ENCODE peak calls at places on chromosomes 12 and 14, in five cellular contexts. One of them, this sample, is unnamed.

GRCh38 chr14:79011091-79011919 is 841.1 kb downstream of the NRXN3 start:
- DNase-seq in choroid plexus epithelial cell: peak
- DNase-seq in lower lobe of right lung: no peak
- DNase-seq in HFF-Myc: no peak
- DNase-seq in HCT116: no peak
- DNase-seq in this sample: peak

GRCh38 chr14:72714094-72714493 is 179.8 kb downstream of the DPF3 start:
- DNase-seq in choroid plexus epithelial cell: no peak
- DNase-seq in lower lobe of right lung: no peak
- DNase-seq in HFF-Myc: no peak
- DNase-seq in HCT116: no peak
- DNase-seq in this sample: peak

GRCh38 chr14:92709340-92710000 is 39.0 kb downstream of the LGMN start:
- DNase-seq in choroid plexus epithelial cell: no peak
- DNase-seq in lower lobe of right lung: no peak
- DNase-seq in HFF-Myc: no peak
- DNase-seq in HCT116: no peak
- DNase-seq in this sample: no peak

GRCh38 chr12:30753761-30754382 is 879 bp downstream of the CAPRIN2 start:
- DNase-seq in choroid plexus epithelial cell: peak
- DNase-seq in lower lobe of right lung: no peak
- DNase-seq in HFF-Myc: no peak
- DNase-seq in HCT116: no peak
- DNase-seq in this sample: no peak

GRCh38 chr12:49341777-49342065 is 4.7 kb upstream of the C1QL4 start:
- DNase-seq in choroid plexus epithelial cell: no peak
- DNase-seq in lower lobe of right lung: no peak
- DNase-seq in HFF-Myc: no peak
- DNase-seq in HCT116: no peak
- DNase-seq in this sample: no peak

GRCh38 chr12:89038831-89039509 is 313.3 kb downstream of the DUSP6 start:
- DNase-seq in choroid plexus epithelial cell: no peak
- DNase-seq in lower lobe of right lung: no peak
- DNase-seq in HFF-Myc: no peak
- DNase-seq in HCT116: no peak
- DNase-seq in this sample: no peak

GRCh38 chr14:105026033-105026785 is 5.3 kb upstream of the CDCA4 start:
- DNase-seq in choroid plexus epithelial cell: peak
- DNase-seq in lower lobe of right lung: no peak
- DNase-seq in HFF-Myc: no peak
- DNase-seq in HCT116: no peak
- DNase-seq in this sample: peak

GRCh38 chr12:100473716-100474150 is at the start of gene NR1H4:
- DNase-seq in choroid plexus epithelial cell: peak
- DNase-seq in lower lobe of right lung: no peak
- DNase-seq in HFF-Myc: no peak
- DNase-seq in HCT116: no peak
- DNase-seq in this sample: no peak

GRCh38 chr12:66919466-66919865 is 240.6 kb upstream of the GRIP1 start:
- DNase-seq in choroid plexus epithelial cell: no peak
- DNase-seq in lower lobe of right lung: no peak
- DNase-seq in HFF-Myc: no peak
- DNase-seq in HCT116: no peak
- DNase-seq in this sample: no peak

GRCh38 chr12:6263931-6264330 is 46.6 kb upstream of the PLEKHG6 start:
- DNase-seq in choroid plexus epithelial cell: peak
- DNase-seq in lower lobe of right lung: peak
- DNase-seq in HFF-Myc: no peak
- DNase-seq in HCT116: no peak
- DNase-seq in this sample: no peak
- TF ChIP-seq CTCF in choroid plexus epithelial cell: no peak
- TF ChIP-seq CTCF in lower lobe of right lung: no peak
- TF ChIP-seq CTCF in HFF-Myc: no peak
- TF ChIP-seq CTCF in HCT116: no peak
- TF ChIP-seq CTCF in this sample: no peak

GRCh38 chr12:103441437-103442186 is 54.2 kb downstream of the C12orf42 start:
- DNase-seq in choroid plexus epithelial cell: no peak
- DNase-seq in lower lobe of right lung: no peak
- DNase-seq in HFF-Myc: no peak
- DNase-seq in HCT116: no peak
- DNase-seq in this sample: peak
- TF ChIP-seq CTCF in choroid plexus epithelial cell: no peak
- TF ChIP-seq CTCF in lower lobe of right lung: no peak
- TF ChIP-seq CTCF in HFF-Myc: no peak
- TF ChIP-seq CTCF in HCT116: no peak
- TF ChIP-seq CTCF in this sample: peak

DNA sequence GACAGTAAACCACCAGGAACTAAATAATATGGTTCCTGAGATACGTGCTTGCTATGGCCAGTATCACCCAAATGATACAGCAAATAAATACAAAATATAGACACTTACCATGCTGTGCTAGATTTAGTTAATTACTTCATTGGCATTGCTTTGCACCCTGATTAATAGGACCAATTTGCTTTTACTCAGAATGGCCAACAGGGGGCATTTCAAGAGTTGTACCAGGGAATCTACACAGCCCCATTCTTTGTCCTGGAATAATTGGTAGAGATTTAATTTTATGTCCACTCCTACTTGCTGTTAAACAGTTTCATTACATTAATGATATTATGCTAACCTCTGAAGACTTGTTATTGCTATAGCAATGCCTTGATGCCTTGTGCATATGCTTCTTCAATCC is 280.8 kb downstream of the RERGL start:
- DNase-seq in choroid plexus epithelial cell: no peak
- DNase-seq in lower lobe of right lung: no peak
- DNase-seq in HFF-Myc: no peak
- DNase-seq in HCT116: no peak
- DNase-seq in this sample: no peak
- TF ChIP-seq CTCF in choroid plexus epithelial cell: no peak
- TF ChIP-seq CTCF in lower lobe of right lung: no peak
- TF ChIP-seq CTCF in HFF-Myc: no peak
- TF ChIP-seq CTCF in HCT116: peak
- TF ChIP-seq CTCF in this sample: no peak

GRCh38 chr12:26721800-26722199 is 111.2 kb downstream of the ITPR2 start:
- DNase-seq in choroid plexus epithelial cell: no peak
- DNase-seq in lower lobe of right lung: no peak
- DNase-seq in HFF-Myc: no peak
- DNase-seq in HCT116: no peak
- DNase-seq in this sample: no peak

GRCh38 chr12:26725517-26725916 is 107.5 kb downstream of the ITPR2 start:
- DNase-seq in choroid plexus epithelial cell: no peak
- DNase-seq in lower lobe of right lung: no peak
- DNase-seq in HFF-Myc: no peak
- DNase-seq in HCT116: no peak
- DNase-seq in this sample: no peak

GRCh38 chr12:26726956-26727355 is 106.0 kb downstream of the ITPR2 start:
- DNase-seq in choroid plexus epithelial cell: peak
- DNase-seq in lower lobe of right lung: no peak
- DNase-seq in HFF-Myc: no peak
- DNase-seq in HCT116: no peak
- DNase-seq in this sample: no peak

GRCh38 chr12:26723379-26724308 is 109.3 kb downstream of the ITPR2 start:
- DNase-seq in choroid plexus epithelial cell: peak
- DNase-seq in lower lobe of right lung: no peak
- DNase-seq in HFF-Myc: no peak
- DNase-seq in HCT116: no peak
- DNase-seq in this sample: no peak

GRCh38 chr12:26724309-26724702 is 108.7 kb downstream of the ITPR2 start:
- DNase-seq in choroid plexus epithelial cell: no peak
- DNase-seq in lower lobe of right lung: no peak
- DNase-seq in HFF-Myc: no peak
- DNase-seq in HCT116: no peak
- DNase-seq in this sample: no peak
- TF ChIP-seq CTCF in choroid plexus epithelial cell: no peak
- TF ChIP-seq CTCF in lower lobe of right lung: no peak
- TF ChIP-seq CTCF in HFF-Myc: no peak
- TF ChIP-seq CTCF in HCT116: no peak
- TF ChIP-seq CTCF in this sample: no peak

GRCh38 chr12:128961308-128961923 is 108.1 kb downstream of the GLT1D1 start:
- DNase-seq in choroid plexus epithelial cell: no peak
- DNase-seq in lower lobe of right lung: no peak
- DNase-seq in HFF-Myc: no peak
- DNase-seq in HCT116: no peak
- DNase-seq in this sample: no peak
- TF ChIP-seq CTCF in choroid plexus epithelial cell: no peak
- TF ChIP-seq CTCF in lower lobe of right lung: no peak
- TF ChIP-seq CTCF in HFF-Myc: no peak
- TF ChIP-seq CTCF in HCT116: no peak
- TF ChIP-seq CTCF in this sample: no peak

GRCh38 chr12:120413901-120414695 is 23.8 kb upstream of the COX6A1 start:
- DNase-seq in choroid plexus epithelial cell: no peak
- DNase-seq in lower lobe of right lung: no peak
- DNase-seq in HFF-Myc: no peak
- DNase-seq in HCT116: no peak
- DNase-seq in this sample: no peak

GRCh38 chr12:120421701-120422100 is 16.2 kb upstream of the COX6A1 start:
- DNase-seq in choroid plexus epithelial cell: no peak
- DNase-seq in lower lobe of right lung: no peak
- DNase-seq in HFF-Myc: no peak
- DNase-seq in HCT116: no peak
- DNase-seq in this sample: no peak

GRCh38 chr12:120422892-120423456 is 14.9 kb upstream of the COX6A1 start:
- DNase-seq in choroid plexus epithelial cell: no peak
- DNase-seq in lower lobe of right lung: no peak
- DNase-seq in HFF-Myc: no peak
- DNase-seq in HCT116: no peak
- DNase-seq in this sample: no peak

GRCh38 chr12:120416490-120417216 is 21.3 kb upstream of the COX6A1 start:
- DNase-seq in choroid plexus epithelial cell: no peak
- DNase-seq in lower lobe of right lung: no peak
- DNase-seq in HFF-Myc: no peak
- DNase-seq in HCT116: no peak
- DNase-seq in this sample: no peak

DNA sequence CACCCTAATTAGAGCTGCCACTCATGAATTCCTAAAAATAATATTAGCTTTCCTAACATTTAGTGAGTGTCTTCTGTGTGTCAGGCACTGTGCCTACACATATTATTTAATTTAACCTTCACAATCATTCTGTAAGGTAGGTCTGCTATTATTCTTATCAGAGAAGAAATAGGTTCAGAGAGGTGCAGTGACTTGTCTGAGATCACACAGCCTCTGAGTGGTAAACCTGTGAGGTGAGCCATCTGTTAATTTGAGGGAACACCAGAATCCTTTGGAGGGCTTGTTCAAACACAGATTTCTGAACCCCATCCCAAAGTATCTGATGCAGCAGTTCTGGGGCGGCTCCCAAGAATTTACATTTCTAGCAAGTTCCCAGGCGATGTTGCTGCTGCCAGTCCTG is 20.0 kb upstream of the COX6A1 start:
- DNase-seq in choroid plexus epithelial cell: no peak
- DNase-seq in lower lobe of right lung: no peak
- DNase-seq in HFF-Myc: no peak
- DNase-seq in HCT116: no peak
- DNase-seq in this sample: no peak
- TF ChIP-seq CTCF in choroid plexus epithelial cell: no peak
- TF ChIP-seq CTCF in lower lobe of right lung: no peak
- TF ChIP-seq CTCF in HFF-Myc: no peak
- TF ChIP-seq CTCF in HCT116: no peak
- TF ChIP-seq CTCF in this sample: no peak

GRCh38 chr12:110229409-110229808 is 51.6 kb upstream of the ATP2A2 start:
- DNase-seq in choroid plexus epithelial cell: no peak
- DNase-seq in lower lobe of right lung: no peak
- DNase-seq in HFF-Myc: no peak
- DNase-seq in HCT116: no peak
- DNase-seq in this sample: no peak
- TF ChIP-seq CTCF in choroid plexus epithelial cell: no peak
- TF ChIP-seq CTCF in lower lobe of right lung: no peak
- TF ChIP-seq CTCF in HFF-Myc: no peak
- TF ChIP-seq CTCF in HCT116: no peak
- TF ChIP-seq CTCF in this sample: no peak

DNA sequence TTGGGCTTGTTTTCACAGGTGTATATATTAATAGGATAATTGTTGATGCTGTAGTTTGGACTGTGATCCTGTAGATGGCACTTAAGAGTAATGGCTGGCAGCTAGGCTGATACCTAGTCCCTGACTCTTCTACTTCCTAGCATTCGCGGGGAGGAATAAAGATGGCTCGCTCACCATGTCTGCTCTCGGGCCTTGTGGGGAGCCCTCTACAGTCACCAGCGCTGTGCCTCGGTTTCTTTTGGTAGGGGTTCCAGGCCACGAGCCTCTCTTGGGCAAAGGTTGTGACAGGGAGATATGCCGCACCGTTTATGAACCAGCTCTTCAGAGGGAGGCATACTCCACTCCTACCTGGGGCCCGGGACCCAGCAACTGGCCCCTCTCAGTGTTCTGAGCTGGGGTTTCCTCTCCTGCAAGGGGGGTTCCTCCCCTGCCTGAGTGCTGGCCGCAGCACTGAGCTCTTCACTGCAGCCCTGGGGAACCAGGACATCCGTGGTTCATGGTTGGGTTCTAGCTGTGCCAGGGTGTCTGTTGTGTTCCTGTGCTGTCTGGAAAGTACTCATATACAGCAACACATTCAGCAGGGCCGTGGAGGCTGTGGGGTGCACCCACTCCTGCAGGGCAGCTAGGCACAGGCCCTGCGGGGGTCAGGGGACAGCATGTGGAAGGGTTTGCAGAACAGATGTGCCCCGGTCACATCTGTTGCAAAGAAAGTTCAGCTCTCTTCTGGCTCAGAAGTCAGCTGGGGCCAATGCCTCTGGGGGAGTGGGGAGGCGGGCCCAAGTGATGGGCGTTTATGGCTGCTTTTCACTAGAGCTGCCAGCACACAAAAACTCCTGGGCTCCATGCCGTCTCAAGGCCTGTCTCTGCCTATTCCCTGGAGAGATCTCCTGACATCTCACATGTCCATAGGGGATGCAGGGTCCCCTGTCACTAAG is 147.9 kb downstream of the PPFIA2 start:
- DNase-seq in choroid plexus epithelial cell: peak
- DNase-seq in lower lobe of right lung: no peak
- DNase-seq in HFF-Myc: no peak
- DNase-seq in HCT116: no peak
- DNase-seq in this sample: no peak
- TF ChIP-seq CTCF in choroid plexus epithelial cell: peak
- TF ChIP-seq CTCF in lower lobe of right lung: no peak
- TF ChIP-seq CTCF in HFF-Myc: no peak
- TF ChIP-seq CTCF in HCT116: peak
- TF ChIP-seq CTCF in this sample: peak

This sample was measured in GM10248.